ENCODE peak calls at places on chromosomes 4 and X, in seven cellular contexts. V is IMR-90, I is PC-3, X is tibial artery, W is fibroblast of lung, R is left lung, S is HL-60. E is an unnamed sample.

GRCh38 chr4:73308286-73308685 is 49.7 kb upstream of the ANKRD17 start:
- DNase-seq in I (peak), S (peak), W (peak), V (peak), R (no peak), X (no peak), E (peak)

GRCh38 chrX:116317409-116317808 is 119.0 kb upstream of the SLC6A14 start:
- DNase-seq in V (no peak), S (no peak), X (no peak), R (peak), W (peak), I (no peak), E (peak)

GRCh38 chrX:9873952-9874351 is 87.7 kb downstream of the SHROOM2 start:
- DNase-seq in W (no peak), S (peak), X (no peak), R (no peak), V (peak), I (peak), E (no peak)

GRCh38 chr4:170139764-170140163 is 50.0 kb upstream of the AADAT start:
- DNase-seq in I (peak), W (peak), R (no peak), S (no peak), X (no peak), V (peak), E (peak)

GRCh38 chrX:40171513-40172168 is 73.9 kb upstream of the BCOR start:
- DNase-seq in W (peak), I (peak), V (no peak), X (no peak), S (no peak), R (no peak), E (no peak)

GRCh38 chr4:57093816-57094481 is 16.2 kb downstream of the IGFBP7 start:
- DNase-seq in S (no peak), X (peak), V (no peak), W (no peak), R (no peak), I (no peak), E (no peak)

GRCh38 chr4:6840062-6840976 is 57.8 kb downstream of the KIAA0232 start:
- DNase-seq in W (peak), I (no peak), V (peak), X (no peak), R (no peak), S (no peak), E (peak)

GRCh38 chrX:70669120-70669519 is 224.5 kb downstream of the DLG3 start:
- DNase-seq in X (no peak), W (no peak), I (no peak), R (no peak), V (no peak), S (no peak), E (no peak)

GRCh38 chrX:317424-318067 is 1.1 kb downstream of the GTPBP6 start:
- DNase-seq in I (no peak), W (no peak), V (no peak), R (no peak), X (no peak), S (no peak), E (no peak)

GRCh38 chrX:127884921-127885320 is 167.3 kb downstream of the ACTRT1 start:
- DNase-seq in W (no peak), V (no peak), R (no peak), S (no peak), X (no peak), I (no peak), E (no peak)

GRCh38 chr4:13917010-13917409 is 289.5 kb upstream of the BOD1L1 start:
- DNase-seq in X (no peak), I (no peak), V (peak), W (peak), S (no peak), R (no peak), E (peak)

GRCh38 chrX:10077425-10078188 is 79.2 kb upstream of the CLCN4 start:
- DNase-seq in R (no peak), V (peak), X (no peak), W (peak), I (peak), S (no peak), E (no peak)

GRCh38 chrX:2401590-2402360 is 99.0 kb downstream of the DHRSX start:
- DNase-seq in V (no peak), S (no peak), X (no peak), R (no peak), W (peak), I (no peak), E (no peak)

GRCh38 chr4:27360651-27361347 is 500.2 kb downstream of the STIM2 start:
- DNase-seq in X (no peak), V (peak), W (peak), I (peak), S (no peak), R (no peak), E (no peak)

GRCh38 chr4:162485486-162485885 is 321.7 kb upstream of the FSTL5 start:
- DNase-seq in V (no peak), X (no peak), W (peak), R (no peak), S (no peak), I (peak), E (no peak)

GRCh38 chr4:177410566-177410965 is 31.7 kb downstream of the AGA start:
- DNase-seq in X (no peak), S (no peak), W (no peak), V (no peak), I (no peak), R (no peak), E (no peak)

GRCh38 chr4:8556341-8557150 is 23.6 kb upstream of the GPR78 start:
- DNase-seq in I (no peak), W (no peak), X (peak), S (no peak), R (no peak), V (no peak), E (peak)

GRCh38 chrX:105260291-105261043 is 40.0 kb upstream of the TEX13A start:
- DNase-seq in X (no peak), R (no peak), I (no peak), S (no peak), W (no peak), V (no peak), E (no peak)

GRCh38 chr4:168541608-168541953 is 44.7 kb downstream of the PALLD start:
- DNase-seq in V (peak), R (no peak), S (no peak), X (no peak), W (peak), I (peak), E (peak)

GRCh38 chr4:107709916-107710315 is 10.1 kb downstream of the PAPSS1 start:
- DNase-seq in R (no peak), S (peak), W (peak), X (no peak), I (peak), V (peak), E (no peak)

GRCh38 chr4:129641179-129641578 is 545.2 kb downstream of the C4orf33 start:
- DNase-seq in V (peak), I (peak), R (peak), X (no peak), S (peak), W (peak), E (peak)

DNA sequence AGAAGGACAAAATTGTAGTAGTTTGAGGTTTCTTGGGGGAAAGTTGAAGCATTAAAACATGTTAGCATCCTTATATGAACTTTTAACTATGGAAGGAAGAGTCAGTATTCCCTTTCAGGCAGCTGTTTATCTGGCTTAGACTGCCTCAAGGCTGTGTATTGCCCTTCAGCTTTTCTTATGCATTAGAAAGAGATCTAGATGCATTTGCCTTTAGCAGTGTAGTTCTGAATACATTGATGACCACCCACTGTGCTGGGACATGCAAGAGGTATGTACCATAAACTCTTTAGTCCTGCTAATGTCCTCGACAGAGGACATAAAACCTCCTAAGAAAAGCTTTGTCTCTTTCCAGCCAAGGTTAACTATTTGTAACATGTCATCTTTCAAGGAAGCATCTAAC is 2.9 kb downstream of the FAM200B start:
- DNase-seq in X (no peak), W (no peak), V (no peak), I (no peak), S (no peak), R (no peak), E (no peak)
- H3K4me3 ChIP-seq in X (no peak), W (no peak), V (no peak), I (no peak), S (no peak), R (no peak), E (no peak)

GRCh38 chr4:93791570-93792195 is 36.9 kb upstream of the ATOH1 start:
- DNase-seq in I (peak), W (peak), S (peak), V (peak), R (no peak), X (no peak), E (peak)
- TF ChIP-seq CTCF in I (peak), W (peak), S (peak), V (peak), R (peak), X (peak), E (peak)

GRCh38 chr4:76726631-76727030 is 171.3 kb downstream of the SOWAHB start:
- DNase-seq in R (no peak), S (no peak), V (no peak), W (no peak), X (no peak), I (no peak), E (no peak)
- H3K27ac ChIP-seq in R (no peak), S (no peak), V (peak), W (no peak), X (no peak), I (no peak), E (no peak)

DNA sequence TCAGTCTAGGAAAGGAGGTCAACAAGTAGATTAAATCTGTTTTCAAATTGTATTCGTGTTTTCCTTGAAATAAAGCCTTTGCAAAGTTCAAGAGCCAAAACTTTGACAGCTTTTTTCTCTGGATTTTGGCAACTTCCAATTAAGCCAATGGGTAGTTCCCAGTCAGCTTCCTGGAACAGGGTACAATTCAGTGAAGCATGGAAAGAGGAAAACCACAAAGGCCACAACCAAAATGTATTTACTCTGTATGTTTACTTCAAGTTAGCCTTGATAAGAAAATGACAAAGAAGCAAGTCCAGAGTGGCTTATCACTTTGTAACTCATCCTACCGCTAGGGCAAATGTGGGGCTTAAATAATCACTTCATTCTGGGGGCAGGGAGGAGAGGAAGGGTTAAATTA is 188.6 kb downstream of the COMMD8 start:
- DNase-seq in S (no peak), X (no peak), W (peak), V (peak), R (no peak), I (no peak), E (no peak)
- H3K4me3 ChIP-seq in S (no peak), X (no peak), W (no peak), V (no peak), R (no peak), I (no peak), E (no peak)

GRCh38 chr4:39435875-39436563 is 22.7 kb downstream of the RPL9 start:
- DNase-seq in S (no peak), X (no peak), V (no peak), I (no peak), W (no peak), R (no peak), E (no peak)
- TF ChIP-seq CTCF in S (no peak), X (no peak), V (peak), I (peak), W (peak), R (no peak), E (peak)

GRCh38 chrX:136204571-136204970 is 46.6 kb downstream of the MAP7D3 start:
- DNase-seq in R (peak), W (peak), V (peak), S (peak), I (peak), X (peak), E (peak)

GRCh38 chrX:136201601-136202000 is 49.6 kb downstream of the MAP7D3 start:
- DNase-seq in R (no peak), S (no peak), I (no peak), X (no peak), V (no peak), W (no peak), E (no peak)

GRCh38 chrX:136205882-136206281 is 45.3 kb downstream of the MAP7D3 start:
- DNase-seq in S (no peak), V (no peak), I (no peak), W (no peak), R (no peak), X (no peak), E (no peak)

GRCh38 chrX:136202889-136203288 is 48.3 kb downstream of the MAP7D3 start:
- DNase-seq in X (no peak), I (peak), V (peak), S (no peak), W (peak), R (no peak), E (no peak)

GRCh38 chrX:136203438-136203837 is 47.8 kb downstream of the MAP7D3 start:
- DNase-seq in X (no peak), I (no peak), V (no peak), W (peak), S (no peak), R (no peak), E (no peak)
- H3K27ac ChIP-seq in X (peak), I (peak), V (no peak), W (peak), S (no peak), R (peak), E (no peak)

GRCh38 chr4:54061067-54061466 is 3.3 kb downstream of the CHIC2 start:
- DNase-seq in S (no peak), I (no peak), W (no peak), V (no peak), X (no peak), R (no peak), E (no peak)
- H3K4me3 ChIP-seq in S (no peak), I (peak), W (peak), V (no peak), X (peak), R (peak), E (no peak)

DNA sequence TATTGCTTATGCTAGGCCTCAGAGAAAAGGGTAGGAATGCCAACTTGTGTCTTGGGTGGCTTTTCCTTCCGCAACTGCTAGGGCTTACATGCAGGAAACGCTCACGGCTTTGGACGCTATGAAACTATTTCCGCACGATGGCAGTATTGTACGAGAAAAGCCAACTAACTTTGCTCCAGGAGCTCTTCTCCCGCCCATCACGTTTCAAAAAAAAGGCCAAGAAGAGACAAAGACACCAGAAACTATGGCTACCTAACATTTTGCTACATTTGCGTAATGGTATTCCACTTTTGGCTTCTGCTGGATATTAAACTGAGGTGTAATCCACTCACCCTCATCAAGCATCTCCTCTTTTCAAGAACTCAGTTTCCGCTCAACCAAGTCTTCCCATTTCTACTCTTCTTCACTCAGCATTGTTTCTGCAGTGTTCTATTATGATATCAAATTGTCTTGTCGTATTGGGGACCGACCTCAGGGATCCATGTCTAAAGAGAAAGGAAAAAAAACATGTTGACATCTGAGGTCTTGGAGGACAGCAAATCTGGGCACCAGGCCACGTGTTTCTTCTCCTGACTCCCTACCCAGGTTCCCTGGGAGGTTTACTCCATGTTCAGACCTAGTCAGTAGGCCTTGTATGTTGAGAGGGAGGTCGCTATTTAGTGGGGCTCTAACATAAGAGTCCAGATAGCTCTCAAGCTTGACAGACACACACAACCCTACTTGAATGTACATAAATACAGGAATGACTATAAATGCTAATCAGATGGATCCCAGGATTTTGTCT is 239.4 kb upstream of the STK26 start:
- DNase-seq in W (peak), V (peak), X (no peak), R (peak), I (peak), S (peak), E (peak)
- TF ChIP-seq CTCF in W (no peak), V (peak), X (no peak), R (no peak), I (peak), S (no peak), E (peak)

GRCh38 chr4:31737419-31737818 is 1017.2 kb downstream of the PCDH7 start:
- DNase-seq in S (peak), X (no peak), I (no peak), V (no peak), W (no peak), R (no peak), E (no peak)
- H3K27ac ChIP-seq in S (peak), X (no peak), I (no peak), V (no peak), W (no peak), R (no peak), E (no peak)

DNA sequence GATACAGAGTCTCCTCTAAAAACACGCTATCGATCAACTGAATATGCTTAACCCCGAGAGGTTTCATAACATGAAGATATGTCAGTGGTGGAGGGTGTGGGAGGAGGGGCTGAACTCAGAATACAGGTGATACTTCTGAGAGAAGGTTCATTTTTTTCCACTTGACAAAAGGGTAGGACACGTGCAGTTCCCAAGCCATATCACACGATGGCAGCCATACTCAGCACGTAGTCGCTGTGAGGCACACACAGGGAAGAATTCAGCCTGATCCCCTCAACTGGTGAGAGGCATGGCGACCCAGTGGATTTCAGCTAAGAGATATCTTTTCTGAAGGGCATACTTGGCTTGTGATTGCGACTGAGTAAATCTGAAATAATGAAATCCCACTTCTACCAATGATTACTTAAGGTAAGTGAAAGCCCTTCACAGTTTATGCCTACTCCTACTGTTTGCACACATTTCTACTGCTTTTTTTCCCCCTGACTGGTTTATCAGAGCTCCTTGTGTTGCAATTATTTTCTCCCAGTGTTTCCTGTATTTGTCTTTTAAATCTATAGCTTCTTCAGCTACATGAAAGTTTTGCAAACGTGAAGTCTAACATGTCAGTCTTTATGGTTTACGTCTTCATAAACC is 133.1 kb downstream of the CORIN start:
- DNase-seq in X (no peak), S (peak), V (peak), R (peak), W (peak), I (peak), E (peak)
- H3K4me3 ChIP-seq in X (no peak), S (no peak), V (no peak), R (no peak), W (no peak), I (no peak), E (no peak)

E was measured in brain microvascular endothelial cell.